ENCODE peak calls at places on chromosome 13, in nine cellular contexts. One of them, this sample, is unnamed.

GRCh38 chr13:100646030-100646673 is 28.4 kb downstream of the TMTC4 start:
- DNase-seq in CD4-positive, CD25-positive, alpha-beta regulatory T cell: no peak
- DNase-seq in naive thymus-derived CD4-positive, alpha-beta T cell: no peak
- DNase-seq in sigmoid colon: no peak
- DNase-seq in lower lobe of right lung: no peak
- DNase-seq in PC-9: no peak
- DNase-seq in effector memory CD4-positive, alpha-beta T cell: no peak
- DNase-seq in CD4-positive, alpha-beta T cell: no peak
- DNase-seq in Karpas-422: no peak
- DNase-seq in this sample: no peak

GRCh38 chr13:74466015-74466414 is 331.8 kb upstream of the KLF12 start:
- DNase-seq in CD4-positive, CD25-positive, alpha-beta regulatory T cell: no peak
- DNase-seq in naive thymus-derived CD4-positive, alpha-beta T cell: no peak
- DNase-seq in sigmoid colon: no peak
- DNase-seq in lower lobe of right lung: no peak
- DNase-seq in PC-9: no peak
- DNase-seq in effector memory CD4-positive, alpha-beta T cell: no peak
- DNase-seq in CD4-positive, alpha-beta T cell: no peak
- DNase-seq in Karpas-422: no peak
- DNase-seq in this sample: no peak

GRCh38 chr13:94683426-94683825 is 28.9 kb downstream of the SOX21 start:
- DNase-seq in CD4-positive, CD25-positive, alpha-beta regulatory T cell: no peak
- DNase-seq in naive thymus-derived CD4-positive, alpha-beta T cell: no peak
- DNase-seq in sigmoid colon: no peak
- DNase-seq in lower lobe of right lung: no peak
- DNase-seq in PC-9: no peak
- DNase-seq in effector memory CD4-positive, alpha-beta T cell: no peak
- DNase-seq in CD4-positive, alpha-beta T cell: no peak
- DNase-seq in Karpas-422: no peak
- DNase-seq in this sample: no peak

GRCh38 chr13:42553098-42554046 is 20.6 kb upstream of the TNFSF11 start:
- DNase-seq in CD4-positive, CD25-positive, alpha-beta regulatory T cell: no peak
- DNase-seq in naive thymus-derived CD4-positive, alpha-beta T cell: no peak
- DNase-seq in sigmoid colon: no peak
- DNase-seq in lower lobe of right lung: no peak
- DNase-seq in PC-9: no peak
- DNase-seq in effector memory CD4-positive, alpha-beta T cell: no peak
- DNase-seq in CD4-positive, alpha-beta T cell: no peak
- DNase-seq in Karpas-422: no peak
- DNase-seq in this sample: no peak

GRCh38 chr13:36806102-36806501 is 12.9 kb upstream of the RFXAP start:
- DNase-seq in CD4-positive, CD25-positive, alpha-beta regulatory T cell: no peak
- DNase-seq in naive thymus-derived CD4-positive, alpha-beta T cell: no peak
- DNase-seq in sigmoid colon: no peak
- DNase-seq in lower lobe of right lung: no peak
- DNase-seq in PC-9: no peak
- DNase-seq in effector memory CD4-positive, alpha-beta T cell: no peak
- DNase-seq in CD4-positive, alpha-beta T cell: no peak
- DNase-seq in Karpas-422: peak; percentile 93
- DNase-seq in this sample: no peak

GRCh38 chr13:35978607-35979316 is 152.4 kb downstream of the DCLK1 start:
- DNase-seq in CD4-positive, CD25-positive, alpha-beta regulatory T cell: no peak
- DNase-seq in naive thymus-derived CD4-positive, alpha-beta T cell: peak; percentile 8
- DNase-seq in sigmoid colon: no peak
- DNase-seq in lower lobe of right lung: no peak
- DNase-seq in PC-9: peak; percentile 17
- DNase-seq in effector memory CD4-positive, alpha-beta T cell: no peak
- DNase-seq in CD4-positive, alpha-beta T cell: no peak
- DNase-seq in Karpas-422: peak; percentile 83
- DNase-seq in this sample: no peak

GRCh38 chr13:110161112-110161897 is 145.7 kb downstream of the COL4A1 start:
- DNase-seq in CD4-positive, CD25-positive, alpha-beta regulatory T cell: no peak
- DNase-seq in naive thymus-derived CD4-positive, alpha-beta T cell: no peak
- DNase-seq in sigmoid colon: no peak
- DNase-seq in lower lobe of right lung: peak; percentile 72
- DNase-seq in PC-9: no peak
- DNase-seq in effector memory CD4-positive, alpha-beta T cell: no peak
- DNase-seq in CD4-positive, alpha-beta T cell: no peak
- DNase-seq in Karpas-422: no peak
- DNase-seq in this sample: no peak

GRCh38 chr13:51151463-51151862 is 40.4 kb upstream of the C13orf42 start:
- DNase-seq in CD4-positive, CD25-positive, alpha-beta regulatory T cell: no peak
- DNase-seq in naive thymus-derived CD4-positive, alpha-beta T cell: no peak
- DNase-seq in sigmoid colon: no peak
- DNase-seq in lower lobe of right lung: no peak
- DNase-seq in PC-9: no peak
- DNase-seq in effector memory CD4-positive, alpha-beta T cell: no peak
- DNase-seq in CD4-positive, alpha-beta T cell: no peak
- DNase-seq in Karpas-422: no peak
- DNase-seq in this sample: no peak

GRCh38 chr13:49082653-49083536 is 107.2 kb downstream of the FNDC3A start:
- DNase-seq in CD4-positive, CD25-positive, alpha-beta regulatory T cell: no peak
- DNase-seq in naive thymus-derived CD4-positive, alpha-beta T cell: no peak
- DNase-seq in sigmoid colon: no peak
- DNase-seq in lower lobe of right lung: no peak
- DNase-seq in PC-9: no peak
- DNase-seq in effector memory CD4-positive, alpha-beta T cell: no peak
- DNase-seq in CD4-positive, alpha-beta T cell: no peak
- DNase-seq in Karpas-422: no peak
- DNase-seq in this sample: no peak

GRCh38 chr13:50052478-50052877 is 37.2 kb downstream of the KCNRG start:
- DNase-seq in CD4-positive, CD25-positive, alpha-beta regulatory T cell: no peak
- DNase-seq in naive thymus-derived CD4-positive, alpha-beta T cell: no peak
- DNase-seq in sigmoid colon: no peak
- DNase-seq in lower lobe of right lung: no peak
- DNase-seq in PC-9: no peak
- DNase-seq in effector memory CD4-positive, alpha-beta T cell: no peak
- DNase-seq in CD4-positive, alpha-beta T cell: no peak
- DNase-seq in Karpas-422: no peak
- DNase-seq in this sample: no peak

GRCh38 chr13:27971236-27971645 is 2.1 kb upstream of the CDX2 start:
- DNase-seq in CD4-positive, CD25-positive, alpha-beta regulatory T cell: no peak
- DNase-seq in naive thymus-derived CD4-positive, alpha-beta T cell: no peak
- DNase-seq in sigmoid colon: no peak
- DNase-seq in lower lobe of right lung: no peak
- DNase-seq in PC-9: no peak
- DNase-seq in effector memory CD4-positive, alpha-beta T cell: no peak
- DNase-seq in CD4-positive, alpha-beta T cell: no peak
- DNase-seq in Karpas-422: no peak
- DNase-seq in this sample: no peak

GRCh38 chr13:82822935-82823334 is 1059.3 kb downstream of the SLITRK1 start:
- DNase-seq in CD4-positive, CD25-positive, alpha-beta regulatory T cell: no peak
- DNase-seq in naive thymus-derived CD4-positive, alpha-beta T cell: no peak
- DNase-seq in sigmoid colon: no peak
- DNase-seq in lower lobe of right lung: no peak
- DNase-seq in PC-9: no peak
- DNase-seq in effector memory CD4-positive, alpha-beta T cell: no peak
- DNase-seq in CD4-positive, alpha-beta T cell: no peak
- DNase-seq in Karpas-422: no peak
- DNase-seq in this sample: no peak

GRCh38 chr13:82815791-82816190 is 1066.5 kb downstream of the SLITRK1 start:
- DNase-seq in CD4-positive, CD25-positive, alpha-beta regulatory T cell: no peak
- DNase-seq in naive thymus-derived CD4-positive, alpha-beta T cell: no peak
- DNase-seq in sigmoid colon: no peak
- DNase-seq in lower lobe of right lung: no peak
- DNase-seq in PC-9: peak; percentile 8
- DNase-seq in effector memory CD4-positive, alpha-beta T cell: no peak
- DNase-seq in CD4-positive, alpha-beta T cell: no peak
- DNase-seq in Karpas-422: no peak
- DNase-seq in this sample: no peak

GRCh38 chr13:82817133-82817532 is 1065.1 kb downstream of the SLITRK1 start:
- DNase-seq in CD4-positive, CD25-positive, alpha-beta regulatory T cell: no peak
- DNase-seq in naive thymus-derived CD4-positive, alpha-beta T cell: no peak
- DNase-seq in sigmoid colon: no peak
- DNase-seq in lower lobe of right lung: no peak
- DNase-seq in PC-9: no peak
- DNase-seq in effector memory CD4-positive, alpha-beta T cell: no peak
- DNase-seq in CD4-positive, alpha-beta T cell: no peak
- DNase-seq in Karpas-422: no peak
- DNase-seq in this sample: no peak
- H3K9me3 ChIP-seq in CD4-positive, CD25-positive, alpha-beta regulatory T cell: no peaks in the 10 kb centered on the region
- H3K9me3 ChIP-seq in naive thymus-derived CD4-positive, alpha-beta T cell: no peaks in the 10 kb centered on the region
- H3K9me3 ChIP-seq in sigmoid colon: no peaks in the 10 kb centered on the region
- H3K9me3 ChIP-seq in lower lobe of right lung: no peaks in the 10 kb centered on the region
- H3K9me3 ChIP-seq in PC-9: no peaks in the 10 kb centered on the region
- H3K9me3 ChIP-seq in effector memory CD4-positive, alpha-beta T cell: no peaks in the 10 kb centered on the region
- H3K9me3 ChIP-seq in CD4-positive, alpha-beta T cell: no peaks in the 10 kb centered on the region
- H3K9me3 ChIP-seq in Karpas-422: no peaks in the 10 kb centered on the region
- H3K9me3 ChIP-seq in this sample: no peaks in the 10 kb centered on the region

GRCh38 chr13:18960637-18961227 is 220.9 kb downstream of the TUBA3C start:
- DNase-seq in CD4-positive, CD25-positive, alpha-beta regulatory T cell: no peak
- DNase-seq in naive thymus-derived CD4-positive, alpha-beta T cell: no peak
- DNase-seq in sigmoid colon: no peak
- DNase-seq in lower lobe of right lung: no peak
- DNase-seq in PC-9: no peak
- DNase-seq in effector memory CD4-positive, alpha-beta T cell: no peak
- DNase-seq in CD4-positive, alpha-beta T cell: no peak
- DNase-seq in Karpas-422: no peak
- DNase-seq in this sample: no peak

GRCh38 chr13:18965347-18965855 is 216.2 kb downstream of the TUBA3C start:
- DNase-seq in CD4-positive, CD25-positive, alpha-beta regulatory T cell: no peak
- DNase-seq in naive thymus-derived CD4-positive, alpha-beta T cell: no peak
- DNase-seq in sigmoid colon: no peak
- DNase-seq in lower lobe of right lung: no peak
- DNase-seq in PC-9: no peak
- DNase-seq in effector memory CD4-positive, alpha-beta T cell: no peak
- DNase-seq in CD4-positive, alpha-beta T cell: no peak
- DNase-seq in Karpas-422: no peak
- DNase-seq in this sample: no peak

GRCh38 chr13:18962168-18962734 is 219.4 kb downstream of the TUBA3C start:
- DNase-seq in CD4-positive, CD25-positive, alpha-beta regulatory T cell: no peak
- DNase-seq in naive thymus-derived CD4-positive, alpha-beta T cell: no peak
- DNase-seq in sigmoid colon: no peak
- DNase-seq in lower lobe of right lung: no peak
- DNase-seq in PC-9: no peak
- DNase-seq in effector memory CD4-positive, alpha-beta T cell: no peak
- DNase-seq in CD4-positive, alpha-beta T cell: no peak
- DNase-seq in Karpas-422: no peak
- DNase-seq in this sample: no peak

GRCh38 chr13:18961383-18962117 is 220.1 kb downstream of the TUBA3C start:
- DNase-seq in CD4-positive, CD25-positive, alpha-beta regulatory T cell: no peak
- DNase-seq in naive thymus-derived CD4-positive, alpha-beta T cell: no peak
- DNase-seq in sigmoid colon: no peak
- DNase-seq in lower lobe of right lung: no peak
- DNase-seq in PC-9: no peak
- DNase-seq in effector memory CD4-positive, alpha-beta T cell: no peak
- DNase-seq in CD4-positive, alpha-beta T cell: no peak
- DNase-seq in Karpas-422: no peak
- DNase-seq in this sample: no peak

DNA sequence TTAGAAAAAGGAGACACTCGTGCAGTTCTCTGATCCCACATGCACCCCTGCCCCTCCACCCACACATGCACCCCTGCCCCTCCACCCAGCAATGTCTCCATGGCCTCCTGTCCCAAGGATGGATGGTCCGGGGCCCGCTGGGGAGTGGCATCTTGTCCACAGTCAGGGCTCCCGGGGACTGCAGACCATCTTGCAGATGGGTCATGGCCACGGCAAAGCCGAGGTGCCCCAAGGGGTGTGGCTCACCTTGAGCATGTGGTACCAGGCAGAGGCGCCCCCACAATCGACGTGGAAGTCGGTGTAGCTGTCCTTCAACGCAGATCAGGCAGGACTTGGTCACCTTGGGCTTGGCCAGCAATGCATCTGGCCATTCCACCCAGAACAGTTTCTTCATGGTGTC is 216.7 kb downstream of the TUBA3C start:
- DNase-seq in CD4-positive, CD25-positive, alpha-beta regulatory T cell: no peak
- DNase-seq in naive thymus-derived CD4-positive, alpha-beta T cell: no peak
- DNase-seq in sigmoid colon: no peak
- DNase-seq in lower lobe of right lung: no peak
- DNase-seq in PC-9: no peak
- DNase-seq in effector memory CD4-positive, alpha-beta T cell: no peak
- DNase-seq in CD4-positive, alpha-beta T cell: no peak
- DNase-seq in Karpas-422: no peak
- DNase-seq in this sample: no peak
- H3K9me3 ChIP-seq in CD4-positive, CD25-positive, alpha-beta regulatory T cell: peaks cover 3% of the 10 kb centered on the region
- H3K9me3 ChIP-seq in naive thymus-derived CD4-positive, alpha-beta T cell: no peaks in the 10 kb centered on the region
- H3K9me3 ChIP-seq in sigmoid colon: peaks cover 5% of the 10 kb centered on the region
- H3K9me3 ChIP-seq in lower lobe of right lung: no peaks in the 10 kb centered on the region
- H3K9me3 ChIP-seq in PC-9: no peaks in the 10 kb centered on the region
- H3K9me3 ChIP-seq in effector memory CD4-positive, alpha-beta T cell: no peaks in the 10 kb centered on the region
- H3K9me3 ChIP-seq in CD4-positive, alpha-beta T cell: no peaks in the 10 kb centered on the region
- H3K9me3 ChIP-seq in Karpas-422: peaks cover 46% of the 10 kb centered on the region
- H3K9me3 ChIP-seq in this sample: no peaks in the 10 kb centered on the region

GRCh38 chr13:38086013-38086412 is 216.4 kb upstream of the TRPC4 start:
- DNase-seq in CD4-positive, CD25-positive, alpha-beta regulatory T cell: no peak
- DNase-seq in naive thymus-derived CD4-positive, alpha-beta T cell: no peak
- DNase-seq in sigmoid colon: no peak
- DNase-seq in lower lobe of right lung: no peak
- DNase-seq in PC-9: no peak
- DNase-seq in effector memory CD4-positive, alpha-beta T cell: no peak
- DNase-seq in CD4-positive, alpha-beta T cell: no peak
- DNase-seq in Karpas-422: no peak
- DNase-seq in this sample: no peak
- H3K9me3 ChIP-seq in CD4-positive, CD25-positive, alpha-beta regulatory T cell: peaks cover 15% of the 10 kb centered on the region
- H3K9me3 ChIP-seq in naive thymus-derived CD4-positive, alpha-beta T cell: no peaks in the 10 kb centered on the region
- H3K9me3 ChIP-seq in sigmoid colon: peaks cover 4% of the 10 kb centered on the region
- H3K9me3 ChIP-seq in lower lobe of right lung: no peaks in the 10 kb centered on the region
- H3K9me3 ChIP-seq in PC-9: no peaks in the 10 kb centered on the region
- H3K9me3 ChIP-seq in effector memory CD4-positive, alpha-beta T cell: peaks cover 10% of the 10 kb centered on the region
- H3K9me3 ChIP-seq in CD4-positive, alpha-beta T cell: peaks cover 27% of the 10 kb centered on the region
- H3K9me3 ChIP-seq in Karpas-422: peaks cover 30% of the 10 kb centered on the region
- H3K9me3 ChIP-seq in this sample: no peaks in the 10 kb centered on the region

GRCh38 chr13:108572782-108573211 is 56.6 kb upstream of the MYO16 start:
- DNase-seq in CD4-positive, CD25-positive, alpha-beta regulatory T cell: no peak
- DNase-seq in naive thymus-derived CD4-positive, alpha-beta T cell: no peak
- DNase-seq in sigmoid colon: no peak
- DNase-seq in lower lobe of right lung: no peak
- DNase-seq in PC-9: no peak
- DNase-seq in effector memory CD4-positive, alpha-beta T cell: no peak
- DNase-seq in CD4-positive, alpha-beta T cell: no peak
- DNase-seq in Karpas-422: no peak
- DNase-seq in this sample: no peak

GRCh38 chr13:108574856-108575255 is 54.6 kb upstream of the MYO16 start:
- DNase-seq in CD4-positive, CD25-positive, alpha-beta regulatory T cell: no peak
- DNase-seq in naive thymus-derived CD4-positive, alpha-beta T cell: no peak
- DNase-seq in sigmoid colon: no peak
- DNase-seq in lower lobe of right lung: no peak
- DNase-seq in PC-9: no peak
- DNase-seq in effector memory CD4-positive, alpha-beta T cell: no peak
- DNase-seq in CD4-positive, alpha-beta T cell: no peak
- DNase-seq in Karpas-422: no peak
- DNase-seq in this sample: no peak

GRCh38 chr13:108573455-108573854 is 56.0 kb upstream of the MYO16 start:
- DNase-seq in CD4-positive, CD25-positive, alpha-beta regulatory T cell: no peak
- DNase-seq in naive thymus-derived CD4-positive, alpha-beta T cell: no peak
- DNase-seq in sigmoid colon: no peak
- DNase-seq in lower lobe of right lung: no peak
- DNase-seq in PC-9: no peak
- DNase-seq in effector memory CD4-positive, alpha-beta T cell: no peak
- DNase-seq in CD4-positive, alpha-beta T cell: no peak
- DNase-seq in Karpas-422: no peak
- DNase-seq in this sample: no peak

DNA sequence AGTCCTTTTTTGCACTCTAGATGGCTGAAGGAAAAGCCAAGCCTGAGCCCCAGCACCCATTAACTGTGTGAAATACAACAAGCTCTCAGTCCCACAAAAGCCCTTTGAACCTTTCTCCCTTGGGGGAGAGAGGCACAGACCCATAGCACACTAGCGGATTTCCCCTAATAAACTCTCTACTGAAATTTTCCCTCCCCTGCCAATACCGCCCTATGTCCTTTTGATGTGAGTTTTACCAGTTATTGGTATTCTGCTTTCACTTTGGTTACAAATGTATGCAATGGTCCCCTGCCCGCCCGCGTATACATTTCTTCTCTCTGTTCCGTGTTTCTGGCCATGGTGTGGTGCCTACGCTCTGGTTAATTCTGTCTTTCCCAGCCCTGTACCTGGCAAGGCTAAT is 54.0 kb upstream of the MYO16 start:
- DNase-seq in CD4-positive, CD25-positive, alpha-beta regulatory T cell: no peak
- DNase-seq in naive thymus-derived CD4-positive, alpha-beta T cell: no peak
- DNase-seq in sigmoid colon: no peak
- DNase-seq in lower lobe of right lung: no peak
- DNase-seq in PC-9: no peak
- DNase-seq in effector memory CD4-positive, alpha-beta T cell: no peak
- DNase-seq in CD4-positive, alpha-beta T cell: no peak
- DNase-seq in Karpas-422: no peak
- DNase-seq in this sample: no peak
- H3K9me3 ChIP-seq in CD4-positive, CD25-positive, alpha-beta regulatory T cell: no peaks in the 10 kb centered on the region
- H3K9me3 ChIP-seq in naive thymus-derived CD4-positive, alpha-beta T cell: no peaks in the 10 kb centered on the region
- H3K9me3 ChIP-seq in sigmoid colon: no peaks in the 10 kb centered on the region
- H3K9me3 ChIP-seq in lower lobe of right lung: no peaks in the 10 kb centered on the region
- H3K9me3 ChIP-seq in PC-9: no peaks in the 10 kb centered on the region
- H3K9me3 ChIP-seq in effector memory CD4-positive, alpha-beta T cell: no peaks in the 10 kb centered on the region
- H3K9me3 ChIP-seq in CD4-positive, alpha-beta T cell: no peaks in the 10 kb centered on the region
- H3K9me3 ChIP-seq in Karpas-422: peaks cover 9% of the 10 kb centered on the region
- H3K9me3 ChIP-seq in this sample: peaks cover 2% of the 10 kb centered on the region